ENCODE peak calls at places on chromosomes 7 and 10, in six cellular contexts. R is iPS-NIHi11; E is choroid plexus epithelial cell; V is PC-9; M is CD4-positive, alpha-beta memory T cell; G is NCI-H146. I is an unnamed sample.

GRCh38 chr7:155796381-155797261 is 15.6 kb downstream of the SHH start:
- DNase-seq in V (no peak), M (peak; percentile 52), E (peak; percentile 51), G (peak; percentile 26), R (peak; percentile 93), I (peak; percentile 69)

GRCh38 chr10:100482181-100482833 is 19.5 kb downstream of the WNT8B start:
- DNase-seq in E (peak; percentile 74), M (peak; percentile 75), G (peak; percentile 83), V (no peak), R (peak; percentile 84), I (peak; percentile 33)

GRCh38 chr7:22651534-22652243 is 75.3 kb upstream of the IL6 start:
- DNase-seq in G (no peak), E (peak; percentile 64), V (no peak), R (no peak), M (no peak), I (no peak)

GRCh38 chr7:159149488-159149887 is 4.8 kb upstream of the VIPR2 start:
- DNase-seq in G (no peak), V (no peak), E (no peak), M (no peak), R (no peak), I (no peak)

GRCh38 chr7:112383671-112384417 is 66.4 kb upstream of the IFRD1 start:
- DNase-seq in E (peak; percentile 49), M (no peak), G (peak; percentile 23), R (peak; percentile 16), V (no peak), I (no peak)

GRCh38 chr10:47361293-47361692 is 13.1 kb downstream of the RBP3 start:
- DNase-seq in V (no peak), E (peak; percentile 59), G (peak; percentile 43), M (no peak), R (peak; percentile 87), I (no peak)

GRCh38 chr7:129315916-129316315 is 91.1 kb downstream of the AHCYL2 start:
- DNase-seq in R (no peak), E (no peak), V (no peak), M (no peak), G (no peak), I (no peak)

GRCh38 chr10:79081353-79082034 is 12.7 kb downstream of the ZMIZ1 start:
- DNase-seq in R (no peak), V (peak; percentile 58), E (peak; percentile 87), M (no peak), G (no peak), I (no peak)

GRCh38 chr7:24349339-24349738 is 65.3 kb downstream of the NPY start:
- DNase-seq in V (no peak), G (no peak), M (no peak), E (no peak), R (no peak), I (no peak)

GRCh38 chr10:128803790-128804189 is 663.3 kb upstream of the MGMT start:
- DNase-seq in G (no peak), V (no peak), M (no peak), R (no peak), E (no peak), I (no peak)

GRCh38 chr7:107948645-107949442 is 54.1 kb downstream of the LAMB1 start:
- DNase-seq in M (no peak), V (peak; percentile 94), E (peak; percentile 87), R (no peak), G (no peak), I (no peak)

GRCh38 chr7:13279854-13280435 is 592.5 kb downstream of the ARL4A start:
- DNase-seq in V (no peak), M (peak; percentile 36), G (peak; percentile 49), R (no peak), E (peak; percentile 55), I (no peak)

GRCh38 chr7:1670894-1671875 is 1.1 kb downstream of the ELFN1 start:
- DNase-seq in E (no peak), R (peak; percentile 27), V (no peak), M (no peak), G (no peak), I (no peak)

GRCh38 chr10:86763404-86763803 is 7.0 kb downstream of the BMPR1A start:
- DNase-seq in E (no peak), M (no peak), R (no peak), V (no peak), G (no peak), I (no peak)

GRCh38 chr7:44259547-44260457 is 59.0 kb downstream of the YKT6 start:
- DNase-seq in M (no peak), R (no peak), G (no peak), E (peak; percentile 93), V (no peak), I (no peak)

GRCh38 chr10:102599565-102600327 is 44.5 kb upstream of the TRIM8 start:
- DNase-seq in V (no peak), G (no peak), E (peak; percentile 45), R (no peak), M (no peak), I (no peak)

GRCh38 chr7:116583653-116584052 is 58.8 kb downstream of the CAV1 start:
- DNase-seq in M (no peak), E (peak; percentile 44), V (no peak), R (no peak), G (no peak), I (peak; percentile 42)

GRCh38 chr10:69088801-69089501 is 1.0 kb downstream of the SRGN start:
- DNase-seq in R (no peak), M (peak; percentile 79), E (peak; percentile 80), V (peak; percentile 61), G (no peak), I (no peak)

GRCh38 chr10:71300555-71301370 is 18.3 kb upstream of the SLC29A3 start:
- DNase-seq in V (no peak), E (no peak), R (no peak), M (no peak), G (no peak), I (no peak)

GRCh38 chr7:2175514-2175913 is 57.2 kb downstream of the MAD1L1 start:
- DNase-seq in V (peak; percentile 53), M (no peak), R (peak; percentile 67), E (peak; percentile 94), G (no peak), I (no peak)

GRCh38 chr7:143372070-143372469 is 9.1 kb upstream of the ZYX start:
- DNase-seq in M (peak; percentile 53), V (no peak), E (no peak), G (no peak), R (no peak), I (no peak)

GRCh38 chr10:25177093-25177753 is 2.4 kb downstream of the GPR158 start:
- DNase-seq in V (no peak), R (no peak), M (no peak), E (no peak), G (no peak), I (no peak)

GRCh38 chr10:101120884-101121660 is 10.0 kb upstream of the TLX1 start:
- DNase-seq in E (no peak), M (peak; percentile 49), R (no peak), V (no peak), G (no peak), I (peak; percentile 32)

GRCh38 chr10:8193546-8193945 is 139.1 kb downstream of the GATA3 start:
- DNase-seq in M (no peak), V (peak; percentile 93), R (no peak), G (no peak), E (no peak), I (no peak)

GRCh38 chr10:105751688-105752087 is 1110.6 kb downstream of the SORCS3 start:
- DNase-seq in R (no peak), M (no peak), E (no peak), G (no peak), V (no peak), I (no peak)

GRCh38 chr7:30563326-30563942 is 31.2 kb upstream of the GARS1 start:
- DNase-seq in G (no peak), R (no peak), V (peak; percentile 72), M (no peak), E (peak; percentile 54), I (no peak)

GRCh38 chr7:80724249-80724871 is 85.9 kb downstream of the CD36 start:
- DNase-seq in R (no peak), G (no peak), E (peak; percentile 74), V (no peak), M (no peak), I (no peak)

GRCh38 chr10:30074101-30074500 is 14.7 kb upstream of the JCAD start:
- DNase-seq in V (no peak), E (no peak), G (no peak), R (no peak), M (no peak), I (no peak)

GRCh38 chr7:134480730-134481129 is 21.8 kb upstream of the AKR1B1 start:
- DNase-seq in R (peak; percentile 62), E (peak; percentile 45), M (no peak), V (peak; percentile 94), G (no peak), I (no peak)

GRCh38 chr10:97683556-97684357 is 3.3 kb downstream of the AVPI1 start:
- DNase-seq in E (peak; percentile 62), G (no peak), R (no peak), M (no peak), V (peak; percentile 56), I (no peak)

GRCh38 chr7:106460792-106461254 is 176.0 kb upstream of the NAMPT start:
- DNase-seq in R (no peak), G (no peak), E (no peak), V (peak; percentile 89), M (no peak), I (no peak)

GRCh38 chr7:92255308-92255707 is 9.5 kb downstream of the ANKIB1 start:
- DNase-seq in M (no peak), R (no peak), V (peak; percentile 56), E (peak; percentile 86), G (no peak), I (no peak)

GRCh38 chr10:72277996-72278667 is 4.4 kb downstream of the DDIT4 start:
- DNase-seq in M (no peak), R (no peak), G (no peak), E (peak; percentile 50), V (peak; percentile 41), I (no peak)

GRCh38 chr7:89623018-89623672 is 531.1 kb upstream of the STEAP1 start:
- DNase-seq in R (peak; percentile 39), M (no peak), G (peak; percentile 18), E (peak; percentile 65), V (no peak), I (peak; percentile 2)